ENCODE peak calls at places on chromosomes 6 and 20, in eight cellular contexts. One of them, this sample, is unnamed.

GRCh38 chr6:166417285-166417691 is 34.5 kb upstream of the MPC1 start:
- DNase-seq in IMR-90: no peak
- DNase-seq in SK-N-SH: no peak
- DNase-seq in PC-3: no peak
- DNase-seq in colonic mucosa: no peak
- DNase-seq in mesenchymal stem cell: no peak
- DNase-seq in neural progenitor cell: no peak
- DNase-seq in MM.1S: no peak
- DNase-seq in this sample: no peak

GRCh38 chr6:113645576-113645970 is 211.6 kb upstream of the MARCKS start:
- DNase-seq in PC-3: peak; percentile 74
- DNase-seq in colonic mucosa: peak; percentile 77
- DNase-seq in IMR-90: peak; percentile 97
- DNase-seq in MM.1S: no peak
- DNase-seq in mesenchymal stem cell: peak; percentile 79
- DNase-seq in neural progenitor cell: no peak
- DNase-seq in SK-N-SH: no peak
- DNase-seq in this sample: peak; percentile 66

GRCh38 chr6:107537559-107537958 is 47.6 kb downstream of the SOBP start:
- DNase-seq in mesenchymal stem cell: no peak
- DNase-seq in colonic mucosa: no peak
- DNase-seq in SK-N-SH: no peak
- DNase-seq in PC-3: no peak
- DNase-seq in neural progenitor cell: no peak
- DNase-seq in IMR-90: no peak
- DNase-seq in MM.1S: no peak
- DNase-seq in this sample: no peak

GRCh38 chr6:15906393-15906976 is 222.4 kb upstream of the MYLIP start:
- DNase-seq in PC-3: no peak
- DNase-seq in mesenchymal stem cell: no peak
- DNase-seq in MM.1S: no peak
- DNase-seq in neural progenitor cell: no peak
- DNase-seq in colonic mucosa: no peak
- DNase-seq in SK-N-SH: no peak
- DNase-seq in IMR-90: no peak
- DNase-seq in this sample: no peak

GRCh38 chr6:160972111-160972510 is 19.5 kb upstream of the MAP3K4 start:
- DNase-seq in MM.1S: peak; percentile 75
- DNase-seq in IMR-90: peak; percentile 97
- DNase-seq in PC-3: peak; percentile 72
- DNase-seq in mesenchymal stem cell: peak; percentile 75
- DNase-seq in colonic mucosa: no peak
- DNase-seq in neural progenitor cell: no peak
- DNase-seq in SK-N-SH: no peak
- DNase-seq in this sample: peak; percentile 80

GRCh38 chr20:63056236-63057132 is 49.7 kb upstream of the BHLHE23 start:
- DNase-seq in colonic mucosa: no peak
- DNase-seq in MM.1S: no peak
- DNase-seq in mesenchymal stem cell: peak; percentile 30
- DNase-seq in SK-N-SH: peak; percentile 89
- DNase-seq in IMR-90: no peak
- DNase-seq in neural progenitor cell: peak; percentile 82
- DNase-seq in PC-3: peak; percentile 20
- DNase-seq in this sample: peak; percentile 57

GRCh38 chr6:138577151-138577915 is 78.0 kb upstream of the NHSL1 start:
- DNase-seq in SK-N-SH: no peak
- DNase-seq in PC-3: no peak
- DNase-seq in neural progenitor cell: peak; percentile 38
- DNase-seq in MM.1S: no peak
- DNase-seq in IMR-90: no peak
- DNase-seq in colonic mucosa: no peak
- DNase-seq in mesenchymal stem cell: peak; percentile 45
- DNase-seq in this sample: no peak

GRCh38 chr6:150006961-150007464 is 18.3 kb downstream of the RAET1L start:
- DNase-seq in PC-3: peak; percentile 43
- DNase-seq in MM.1S: peak; percentile 16
- DNase-seq in SK-N-SH: peak; percentile 61
- DNase-seq in IMR-90: peak; percentile 13
- DNase-seq in neural progenitor cell: peak; percentile 42
- DNase-seq in colonic mucosa: no peak
- DNase-seq in mesenchymal stem cell: peak; percentile 38
- DNase-seq in this sample: peak; percentile 61

GRCh38 chr6:166364480-166364879 is 18.3 kb downstream of the MPC1 start:
- DNase-seq in SK-N-SH: no peak
- DNase-seq in MM.1S: no peak
- DNase-seq in PC-3: no peak
- DNase-seq in neural progenitor cell: no peak
- DNase-seq in IMR-90: no peak
- DNase-seq in mesenchymal stem cell: no peak
- DNase-seq in colonic mucosa: no peak
- DNase-seq in this sample: no peak

GRCh38 chr6:109069746-109070145 is 24.9 kb downstream of the SESN1 start:
- DNase-seq in PC-3: no peak
- DNase-seq in IMR-90: no peak
- DNase-seq in neural progenitor cell: no peak
- DNase-seq in colonic mucosa: no peak
- DNase-seq in MM.1S: no peak
- DNase-seq in SK-N-SH: no peak
- DNase-seq in mesenchymal stem cell: no peak
- DNase-seq in this sample: peak; percentile 22

GRCh38 chr6:13273931-13274706 is 54.2 kb downstream of the TBC1D7 start:
- DNase-seq in PC-3: no peak
- DNase-seq in MM.1S: peak; percentile 80
- DNase-seq in colonic mucosa: peak; percentile 30
- DNase-seq in mesenchymal stem cell: no peak
- DNase-seq in IMR-90: no peak
- DNase-seq in neural progenitor cell: no peak
- DNase-seq in SK-N-SH: no peak
- DNase-seq in this sample: no peak

GRCh38 chr6:7229376-7230326 is 83.3 kb downstream of the SSR1 start:
- DNase-seq in colonic mucosa: no peak
- DNase-seq in MM.1S: no peak
- DNase-seq in IMR-90: no peak
- DNase-seq in mesenchymal stem cell: no peak
- DNase-seq in neural progenitor cell: no peak
- DNase-seq in PC-3: no peak
- DNase-seq in SK-N-SH: no peak
- DNase-seq in this sample: no peak

DNA sequence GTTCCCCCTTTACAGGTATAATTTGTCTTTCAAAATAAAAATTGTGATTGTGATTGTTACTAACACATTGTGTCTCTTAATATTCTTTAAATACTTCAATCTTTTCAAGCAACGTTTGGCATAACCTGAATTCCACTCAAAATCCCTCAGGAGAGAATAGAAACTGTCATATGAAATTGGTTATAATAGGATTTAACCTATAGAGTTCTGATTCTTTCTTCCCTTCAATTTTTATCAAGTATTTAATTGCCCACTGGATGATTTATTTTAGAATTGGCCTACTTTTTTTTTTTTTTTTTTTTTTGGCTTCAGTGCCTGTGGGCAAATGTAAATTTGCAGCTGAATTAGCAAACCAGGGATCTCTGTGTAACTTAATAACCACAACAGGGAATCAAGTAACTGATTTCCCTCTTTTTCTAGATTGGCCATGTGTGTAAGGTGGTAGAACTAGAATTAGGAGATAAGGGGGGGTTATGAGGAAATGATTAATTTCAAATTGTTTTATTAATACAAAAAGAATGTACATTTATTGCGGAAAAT is 157.0 kb downstream of the SOX4 start:
- DNase-seq in mesenchymal stem cell: no peak
- DNase-seq in IMR-90: no peak
- DNase-seq in MM.1S: no peak
- DNase-seq in PC-3: no peak
- DNase-seq in neural progenitor cell: no peak
- DNase-seq in colonic mucosa: no peak
- DNase-seq in SK-N-SH: peak; percentile 58
- DNase-seq in this sample: no peak
- H3K36me3 ChIP-seq in mesenchymal stem cell: no peaks in the 10 kb centered on the region
- H3K36me3 ChIP-seq in IMR-90: no peaks in the 10 kb centered on the region
- H3K36me3 ChIP-seq in MM.1S: no peaks in the 10 kb centered on the region
- H3K36me3 ChIP-seq in PC-3: no peaks in the 10 kb centered on the region
- H3K36me3 ChIP-seq in neural progenitor cell: no peaks in the 10 kb centered on the region
- H3K36me3 ChIP-seq in colonic mucosa: no peaks in the 10 kb centered on the region
- H3K36me3 ChIP-seq in SK-N-SH: no peaks in the 10 kb centered on the region
- H3K36me3 ChIP-seq in this sample: no peaks in the 10 kb centered on the region

GRCh38 chr20:4666001-4666470 is 55.7 kb upstream of the PRND start:
- DNase-seq in SK-N-SH: no peak
- DNase-seq in colonic mucosa: peak; percentile 26
- DNase-seq in MM.1S: peak; percentile 75
- DNase-seq in neural progenitor cell: no peak
- DNase-seq in mesenchymal stem cell: peak; percentile 65
- DNase-seq in IMR-90: peak; percentile 49
- DNase-seq in PC-3: peak; percentile 92
- DNase-seq in this sample: peak; percentile 74

GRCh38 chr20:4667371-4667773 is 54.3 kb upstream of the PRND start:
- DNase-seq in neural progenitor cell: no peak
- DNase-seq in SK-N-SH: no peak
- DNase-seq in MM.1S: no peak
- DNase-seq in PC-3: no peak
- DNase-seq in colonic mucosa: no peak
- DNase-seq in IMR-90: no peak
- DNase-seq in mesenchymal stem cell: no peak
- DNase-seq in this sample: no peak

GRCh38 chr20:4663553-4663952 is 58.2 kb upstream of the PRND start:
- DNase-seq in neural progenitor cell: no peak
- DNase-seq in IMR-90: no peak
- DNase-seq in MM.1S: no peak
- DNase-seq in SK-N-SH: no peak
- DNase-seq in mesenchymal stem cell: no peak
- DNase-seq in colonic mucosa: no peak
- DNase-seq in PC-3: no peak
- DNase-seq in this sample: no peak

GRCh38 chr20:4664691-4665360 is 56.9 kb upstream of the PRND start:
- DNase-seq in neural progenitor cell: no peak
- DNase-seq in SK-N-SH: no peak
- DNase-seq in PC-3: no peak
- DNase-seq in MM.1S: no peak
- DNase-seq in mesenchymal stem cell: no peak
- DNase-seq in IMR-90: no peak
- DNase-seq in colonic mucosa: no peak
- DNase-seq in this sample: no peak

DNA sequence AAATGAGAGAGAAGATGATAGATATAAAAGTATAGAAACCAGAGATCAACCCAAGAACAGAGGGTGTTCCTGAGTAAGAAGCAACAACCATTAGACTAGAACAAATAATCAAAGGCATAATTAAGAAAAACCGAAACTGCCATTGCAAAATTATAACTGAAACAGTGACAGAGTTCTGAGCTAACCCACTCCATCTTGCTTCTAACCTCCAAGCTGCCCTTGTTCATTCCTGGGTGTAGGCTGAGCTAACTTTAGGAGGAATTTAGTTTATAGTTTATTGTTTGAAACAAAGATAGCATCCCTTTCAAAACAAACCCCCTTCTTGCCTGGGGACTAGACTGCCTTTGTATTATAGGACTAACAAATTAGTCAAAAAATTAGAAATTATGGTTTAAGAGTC is 56.1 kb upstream of the PRND start:
- DNase-seq in IMR-90: no peak
- DNase-seq in mesenchymal stem cell: no peak
- DNase-seq in PC-3: no peak
- DNase-seq in MM.1S: peak; percentile 15
- DNase-seq in neural progenitor cell: no peak
- DNase-seq in SK-N-SH: no peak
- DNase-seq in colonic mucosa: no peak
- DNase-seq in this sample: peak; percentile 54
- H3K9ac ChIP-seq in IMR-90: no peak overlapping the region
- H3K9ac ChIP-seq in mesenchymal stem cell: peak overlapping the region; percentile 31
- H3K9ac ChIP-seq in PC-3: peak overlapping the region; percentile 13
- H3K9ac ChIP-seq in MM.1S: peak overlapping the region; percentile 34
- H3K9ac ChIP-seq in neural progenitor cell: no peak overlapping the region
- H3K9ac ChIP-seq in SK-N-SH: peak overlapping the region; percentile 57
- H3K9ac ChIP-seq in colonic mucosa: no peak overlapping the region
- H3K9ac ChIP-seq in this sample: no peak overlapping the region

GRCh38 chr6:81023708-81024107 is 728.8 kb downstream of the TENT5A start:
- DNase-seq in colonic mucosa: no peak
- DNase-seq in PC-3: no peak
- DNase-seq in IMR-90: no peak
- DNase-seq in mesenchymal stem cell: no peak
- DNase-seq in MM.1S: no peak
- DNase-seq in SK-N-SH: no peak
- DNase-seq in neural progenitor cell: no peak
- DNase-seq in this sample: no peak

GRCh38 chr6:81026041-81026553 is 726.4 kb downstream of the TENT5A start:
- DNase-seq in SK-N-SH: no peak
- DNase-seq in IMR-90: no peak
- DNase-seq in neural progenitor cell: no peak
- DNase-seq in colonic mucosa: no peak
- DNase-seq in mesenchymal stem cell: no peak
- DNase-seq in PC-3: no peak
- DNase-seq in MM.1S: no peak
- DNase-seq in this sample: no peak

GRCh38 chr6:81023007-81023582 is 729.4 kb downstream of the TENT5A start:
- DNase-seq in neural progenitor cell: peak; percentile 62
- DNase-seq in colonic mucosa: no peak
- DNase-seq in SK-N-SH: no peak
- DNase-seq in mesenchymal stem cell: peak; percentile 7
- DNase-seq in PC-3: peak; percentile 30
- DNase-seq in MM.1S: no peak
- DNase-seq in IMR-90: peak; percentile 2
- DNase-seq in this sample: peak; percentile 2
- H3K9me3 ChIP-seq in neural progenitor cell: peaks cover 14% of the 10 kb centered on the region
- H3K9me3 ChIP-seq in colonic mucosa: no peaks in the 10 kb centered on the region
- H3K9me3 ChIP-seq in SK-N-SH: peaks cover 3% of the 10 kb centered on the region
- H3K9me3 ChIP-seq in mesenchymal stem cell: peaks cover 40% of the 10 kb centered on the region
- H3K9me3 ChIP-seq in PC-3: peaks cover 11% of the 10 kb centered on the region
- H3K9me3 ChIP-seq in MM.1S: no peaks in the 10 kb centered on the region
- H3K9me3 ChIP-seq in IMR-90: peaks cover 6% of the 10 kb centered on the region
- H3K9me3 ChIP-seq in this sample: peaks cover 40% of the 10 kb centered on the region

DNA sequence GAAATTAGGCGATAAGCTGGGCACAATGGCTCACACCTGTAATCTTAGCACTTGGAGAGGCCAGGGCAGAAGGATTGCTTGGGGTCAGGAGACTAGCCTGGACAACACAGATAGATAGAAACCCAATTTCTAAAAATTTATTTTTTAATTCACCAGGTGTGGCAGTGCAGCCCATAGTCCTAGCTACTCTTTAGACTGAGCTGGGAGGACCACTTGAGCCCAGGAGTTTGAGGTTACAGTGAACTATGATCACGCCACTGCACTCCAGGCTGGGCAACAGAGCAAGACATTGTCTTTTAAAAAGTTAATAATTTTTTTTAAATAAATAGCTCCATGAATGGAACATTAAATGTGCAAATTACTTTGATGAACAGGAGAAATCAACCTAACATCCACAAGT is 8.2 kb downstream of the ZNF318 start:
- DNase-seq in colonic mucosa: no peak
- DNase-seq in mesenchymal stem cell: no peak
- DNase-seq in IMR-90: no peak
- DNase-seq in neural progenitor cell: no peak
- DNase-seq in MM.1S: no peak
- DNase-seq in SK-N-SH: no peak
- DNase-seq in PC-3: no peak
- DNase-seq in this sample: no peak
- H3K36me3 ChIP-seq in colonic mucosa: peaks cover 3% of the 10 kb centered on the region
- H3K36me3 ChIP-seq in mesenchymal stem cell: peaks cover 19% of the 10 kb centered on the region
- H3K36me3 ChIP-seq in IMR-90: peaks cover 31% of the 10 kb centered on the region
- H3K36me3 ChIP-seq in neural progenitor cell: no peaks in the 10 kb centered on the region
- H3K36me3 ChIP-seq in MM.1S: no peaks in the 10 kb centered on the region
- H3K36me3 ChIP-seq in SK-N-SH: peaks cover 62% of the 10 kb centered on the region
- H3K36me3 ChIP-seq in PC-3: peaks cover 24% of the 10 kb centered on the region
- H3K36me3 ChIP-seq in this sample: peaks cover 60% of the 10 kb centered on the region